ENCODE peak calls at places on chromosomes 5 and 9, in five cellular contexts. J is HCT116; F is kidney; X is AG04449; H is CD4-positive, CD25-positive, alpha-beta regulatory T cell. K is an unnamed sample.

GRCh38 chr9:136107155-136107952 is 11.3 kb downstream of the TMEM250 start:
- DNase-seq in F (no peak), X (no peak), J (no peak), H (peak), K (no peak)

GRCh38 chr5:2317540-2317939 is 433.9 kb downstream of the IRX2 start:
- DNase-seq in X (no peak), J (no peak), H (no peak), F (no peak), K (no peak)

GRCh38 chr9:137987244-137988030 is 109.9 kb downstream of the CACNA1B start:
- DNase-seq in X (no peak), H (no peak), J (no peak), F (no peak), K (peak)

GRCh38 chr5:1050449-1051365 is 42.1 kb downstream of the NKD2 start:
- DNase-seq in F (peak), H (no peak), J (no peak), X (no peak), K (no peak)

GRCh38 chr5:68077349-68077894 is 138.1 kb upstream of the PIK3R1 start:
- DNase-seq in J (no peak), X (no peak), F (no peak), H (no peak), K (no peak)

GRCh38 chr9:111992523-111992922 is 95.9 kb downstream of the UGCG start:
- DNase-seq in F (no peak), X (no peak), H (no peak), J (peak), K (peak)

GRCh38 chr5:171422902-171423663 is 3.6 kb downstream of the FGF18 start:
- DNase-seq in F (peak), X (no peak), J (no peak), H (no peak), K (no peak)

GRCh38 chr5:16617272-16617973 is 626 bp upstream of the RETREG1 start:
- DNase-seq in J (no peak), X (no peak), H (peak), F (no peak), K (no peak)

GRCh38 chr5:38601133-38601842 is 44.8 kb upstream of the LIFR start:
- DNase-seq in J (no peak), X (no peak), H (no peak), F (no peak), K (no peak)

GRCh38 chr5:158819840-158820620 is 279.7 kb downstream of the EBF1 start:
- DNase-seq in F (no peak), H (no peak), X (no peak), J (no peak), K (peak)

GRCh38 chr5:42059291-42059690 is 134.2 kb downstream of the FBXO4 start:
- DNase-seq in X (no peak), F (no peak), J (no peak), H (no peak), K (no peak)

GRCh38 chr5:51908215-51908614 is 525.0 kb downstream of the ISL1 start:
- DNase-seq in X (no peak), F (no peak), J (no peak), H (no peak), K (no peak)

GRCh38 chr9:1890806-1891205 is 124.3 kb upstream of the SMARCA2 start:
- DNase-seq in X (no peak), F (no peak), J (no peak), H (no peak), K (no peak)

GRCh38 chr5:136064510-136064909 is 35.7 kb downstream of the TGFBI start:
- DNase-seq in H (no peak), X (no peak), J (no peak), F (no peak), K (no peak)

GRCh38 chr9:116154976-116155699 is 1.5 kb downstream of the PAPPA start:
- DNase-seq in H (no peak), X (no peak), F (no peak), J (no peak), K (peak)

GRCh38 chr5:78621269-78621871 is 27.2 kb downstream of the LHFPL2 start:
- DNase-seq in J (no peak), F (no peak), X (no peak), H (no peak), K (peak)

GRCh38 chr9:35797311-35798109 is 6.1 kb downstream of the NPR2 start:
- DNase-seq in F (no peak), X (no peak), J (no peak), H (no peak), K (no peak)

GRCh38 chr9:130043654-130044623 is 950 bp upstream of the FNBP1 start:
- DNase-seq in J (no peak), H (no peak), X (no peak), F (peak), K (peak)

GRCh38 chr5:116387738-116388137 is 186.9 kb downstream of the SEMA6A start:
- DNase-seq in X (no peak), H (no peak), J (no peak), F (no peak), K (no peak)

GRCh38 chr5:98963019-98963418 is 34.2 kb upstream of the CHD1 start:
- DNase-seq in J (no peak), X (no peak), H (no peak), F (no peak), K (no peak)

GRCh38 chr9:113492343-113493079 is 29.0 kb downstream of the RGS3 start:
- DNase-seq in H (no peak), J (no peak), X (no peak), F (no peak), K (peak)

GRCh38 chr5:90528704-90529233 is 615 bp downstream of the LYSMD3 start:
- DNase-seq in H (peak), F (no peak), J (no peak), X (no peak), K (peak)

GRCh38 chr5:175741556-175741955 is 83.7 kb downstream of the HRH2 start:
- DNase-seq in J (no peak), F (no peak), X (no peak), H (no peak), K (no peak)

GRCh38 chr9:72951043-72951442 is 1.8 kb downstream of the ALDH1A1 start:
- DNase-seq in H (no peak), F (no peak), J (no peak), X (no peak), K (no peak)
- H3K4me3 ChIP-seq in H (no peak), F (peak), J (no peak), X (no peak), K (no peak)

DNA sequence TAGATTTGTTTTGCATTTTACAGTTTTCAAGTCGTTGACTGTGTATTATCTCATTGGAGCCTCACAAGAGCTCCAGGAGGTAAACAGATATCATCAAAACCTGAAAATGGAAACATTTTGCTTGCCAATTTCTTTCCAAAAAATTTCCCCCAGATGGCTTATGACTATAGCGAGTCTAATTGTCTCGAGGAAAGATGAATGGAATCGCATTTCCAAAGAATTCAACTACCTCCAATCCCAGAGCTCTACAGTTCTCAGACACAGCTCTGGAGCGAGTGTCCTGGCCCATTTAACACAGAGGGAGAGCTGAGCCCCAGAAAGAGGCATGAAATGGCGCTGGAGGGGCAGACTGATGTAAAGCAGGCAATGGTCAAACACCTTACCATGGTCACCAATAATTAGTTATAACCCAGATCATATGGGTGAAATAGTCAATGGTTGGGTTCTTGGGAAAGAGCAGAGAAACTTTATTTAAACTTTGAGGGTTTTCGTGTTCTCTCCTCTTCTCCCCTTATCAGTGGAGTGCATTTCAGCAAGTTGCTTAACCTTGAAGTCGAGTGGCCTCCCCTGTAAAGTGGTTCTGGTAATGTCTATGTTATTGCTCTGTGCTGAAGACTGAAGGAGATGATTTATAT is 168.2 kb downstream of the ZDHHC21 start:
- DNase-seq in J (no peak), X (no peak), H (no peak), F (no peak), K (no peak)
- H3K4me3 ChIP-seq in J (no peak), X (no peak), H (no peak), F (no peak), K (no peak)

GRCh38 chr9:121367651-121368510 is 2.2 kb downstream of the STOM start:
- DNase-seq in H (no peak), F (no peak), X (no peak), J (no peak), K (peak)
- H3K4me3 ChIP-seq in H (peak), F (peak), X (peak), J (no peak), K (peak)

GRCh38 chr9:27703591-27703990 is 130.3 kb upstream of the C9orf72 start:
- DNase-seq in H (no peak), X (no peak), F (no peak), J (no peak), K (no peak)

GRCh38 chr9:27701029-27701428 is 127.7 kb upstream of the C9orf72 start:
- DNase-seq in F (no peak), X (no peak), J (no peak), H (no peak), K (no peak)

DNA sequence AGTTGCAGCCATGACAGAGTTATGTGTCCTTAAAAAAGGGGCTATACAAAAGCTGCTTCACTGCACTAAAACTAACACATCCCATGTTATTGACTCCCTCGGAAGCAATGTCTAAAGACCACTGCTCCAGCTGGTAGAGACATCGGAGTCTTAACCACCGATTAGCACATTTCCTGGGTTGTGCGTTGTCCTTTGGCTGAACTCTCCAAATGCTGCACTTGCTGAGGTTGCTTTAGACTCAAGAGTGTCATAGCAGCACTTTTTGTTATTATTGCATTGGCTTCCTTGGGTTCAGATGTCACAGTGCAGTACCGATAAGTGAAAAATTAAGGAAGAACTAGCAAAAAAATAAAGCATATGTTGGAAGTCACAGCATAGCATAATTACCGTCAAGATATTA is 128.4 kb upstream of the C9orf72 start:
- DNase-seq in X (no peak), J (no peak), F (no peak), H (no peak), K (no peak)
- H3K4me3 ChIP-seq in X (no peak), J (no peak), F (no peak), H (no peak), K (no peak)

DNA sequence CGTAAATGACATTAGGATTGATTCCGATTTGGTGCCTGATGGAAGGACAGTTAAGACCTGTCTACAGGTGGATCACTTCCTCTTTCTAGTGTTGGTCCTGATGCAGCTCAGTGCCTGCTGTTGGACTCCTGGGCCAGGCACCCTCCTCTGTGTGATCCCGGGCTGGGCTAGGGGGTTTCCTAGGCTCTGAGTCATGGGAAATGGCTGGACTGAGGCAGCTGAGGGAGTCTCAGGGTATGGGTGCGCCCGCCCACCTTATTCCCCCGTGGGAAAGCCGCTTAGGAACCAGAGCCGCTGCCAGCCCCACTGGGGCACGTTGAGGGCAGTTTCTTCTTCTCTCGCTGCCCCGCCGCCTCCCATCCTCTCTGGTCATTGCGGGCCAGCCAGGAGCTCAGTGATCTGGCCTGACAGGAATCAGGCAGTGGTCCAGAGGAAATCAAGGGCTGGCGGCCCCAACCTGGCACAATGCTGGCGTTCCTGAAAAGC is 12.9 kb downstream of the TCF7 start:
- DNase-seq in J (no peak), F (no peak), X (no peak), H (no peak), K (no peak)
- H3K4me3 ChIP-seq in J (no peak), F (no peak), X (no peak), H (peak), K (no peak)

DNA sequence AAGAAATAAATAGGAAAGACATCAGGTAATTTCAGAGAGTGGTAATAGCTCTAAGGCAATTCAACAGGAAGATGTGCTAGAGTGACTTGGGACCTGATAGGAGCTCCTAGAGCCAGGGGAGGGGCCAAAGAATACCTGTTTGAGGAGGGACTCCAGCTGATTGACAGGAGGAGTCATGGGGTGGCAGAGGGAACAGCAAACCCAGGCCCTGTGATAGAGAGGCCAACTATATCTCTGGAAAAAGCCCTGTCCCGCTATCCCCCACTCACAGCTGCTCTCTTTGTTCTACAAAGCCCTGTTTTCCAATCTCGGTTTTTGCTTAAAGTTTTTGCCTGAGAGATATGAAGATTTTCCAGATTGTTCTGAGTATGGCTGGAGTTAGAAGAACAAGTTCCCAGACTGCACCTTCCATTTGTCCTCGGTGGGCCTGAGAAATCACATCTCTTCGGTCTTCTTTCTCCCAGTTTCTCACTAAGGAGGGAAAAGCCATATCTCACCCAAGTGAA is 9.0 kb upstream of the NSD1 start:
- DNase-seq in F (peak), H (no peak), J (peak), X (no peak), K (no peak)
- H3K4me3 ChIP-seq in F (no peak), H (no peak), J (no peak), X (no peak), K (no peak)

GRCh38 chr5:142287096-142287972 is 37.5 kb downstream of the SPRY4 start:
- DNase-seq in J (no peak), H (no peak), F (peak), X (no peak), K (no peak)
- H3K4me3 ChIP-seq in J (no peak), H (no peak), F (no peak), X (no peak), K (no peak)

GRCh38 chr9:21070171-21070571 is 7.6 kb downstream of the IFNB1 start:
- DNase-seq in J (peak), X (peak), H (no peak), F (no peak), K (peak)
- H3K4me3 ChIP-seq in J (peak), X (no peak), H (no peak), F (no peak), K (peak)

GRCh38 chr5:172839669-172840068 is 5.6 kb downstream of the ERGIC1 start:
- DNase-seq in F (no peak), J (no peak), H (no peak), X (no peak), K (no peak)

GRCh38 chr5:172841258-172841657 is 7.2 kb downstream of the ERGIC1 start:
- DNase-seq in H (no peak), J (no peak), F (no peak), X (no peak), K (no peak)

GRCh38 chr5:172838151-172838875 is 4.3 kb downstream of the ERGIC1 start:
- DNase-seq in X (no peak), H (no peak), J (no peak), F (no peak), K (no peak)

GRCh38 chr5:172840778-172841154 is 6.7 kb downstream of the ERGIC1 start:
- DNase-seq in X (no peak), F (no peak), H (no peak), J (no peak), K (no peak)

GRCh38 chr5:172840077-172840777 is 6.2 kb downstream of the ERGIC1 start:
- DNase-seq in X (no peak), H (no peak), F (no peak), J (no peak), K (peak)
- H3K4me3 ChIP-seq in X (no peak), H (no peak), F (no peak), J (no peak), K (no peak)

DNA sequence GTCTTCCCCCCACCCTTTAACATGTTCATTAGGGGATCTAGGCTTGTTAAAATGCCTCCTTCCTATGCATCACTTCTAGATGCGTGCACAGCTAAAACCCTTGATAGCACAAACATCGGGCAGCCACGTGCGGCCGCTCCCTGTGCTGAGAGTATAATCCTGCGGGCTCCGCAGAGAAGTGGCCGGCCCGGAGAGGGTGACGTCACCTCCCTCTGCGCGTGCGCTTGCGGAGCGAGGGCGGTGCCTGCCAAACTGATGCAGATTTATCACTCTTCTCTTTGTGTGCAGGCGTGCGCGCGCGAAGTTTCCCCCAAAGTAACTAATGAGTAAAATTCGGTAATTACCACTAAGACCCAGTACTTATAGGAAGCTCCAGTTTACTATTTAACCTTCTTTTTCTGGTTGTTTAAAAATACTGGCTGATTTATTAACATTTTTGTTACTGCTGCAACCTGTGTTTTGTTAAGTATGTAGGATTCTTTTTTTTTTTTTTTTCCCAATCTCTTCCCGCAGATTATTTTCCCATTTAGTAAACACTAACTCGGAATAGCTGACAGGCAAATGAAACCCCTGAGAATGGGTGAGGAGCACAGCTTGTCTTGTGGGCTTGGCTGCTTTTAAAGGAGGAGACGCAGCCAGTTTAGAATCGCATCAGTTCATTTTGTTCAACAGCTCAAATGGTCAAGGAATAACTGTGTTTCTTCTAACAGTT is 121.6 kb downstream of the TRIO start:
- DNase-seq in X (no peak), J (peak), H (peak), F (peak), K (peak)
- H3K4me3 ChIP-seq in X (peak), J (peak), H (no peak), F (peak), K (peak)